ENCODE peak calls at places on chromosome 2, in four cellular contexts. One of them, this sample, is unnamed. For H3K36me3, the result is how much of the 10 kb centered on the place peaks cover.

GRCh38 chr2:42007596-42007995 is 40.2 kb upstream of the PKDCC start:
- DNase-seq in sigmoid colon: no peak
- DNase-seq in K562: no peak
- DNase-seq in CD4-positive, CD25-positive, alpha-beta regulatory T cell: no peak
- DNase-seq in this sample: no peak

GRCh38 chr2:225124311-225124832 is 82.1 kb upstream of the DOCK10 start:
- DNase-seq in sigmoid colon: no peak
- DNase-seq in K562: no peak
- DNase-seq in CD4-positive, CD25-positive, alpha-beta regulatory T cell: no peak
- DNase-seq in this sample: no peak

GRCh38 chr2:84297155-84297554 is 161.9 kb downstream of the SUCLG1 start:
- DNase-seq in K562: no peak
- DNase-seq in CD4-positive, CD25-positive, alpha-beta regulatory T cell: no peak
- DNase-seq in sigmoid colon: no peak
- DNase-seq in this sample: peak

GRCh38 chr2:76197842-76198448 is 487.2 kb upstream of the GCFC2 start:
- DNase-seq in sigmoid colon: peak
- DNase-seq in CD4-positive, CD25-positive, alpha-beta regulatory T cell: peak
- DNase-seq in K562: peak
- DNase-seq in this sample: no peak

GRCh38 chr2:108182489-108182888 is 57.3 kb upstream of the SULT1C3 start:
- DNase-seq in K562: peak
- DNase-seq in CD4-positive, CD25-positive, alpha-beta regulatory T cell: no peak
- DNase-seq in sigmoid colon: no peak
- DNase-seq in this sample: no peak

GRCh38 chr2:138329591-138329990 is 172.0 kb upstream of the SPOPL start:
- DNase-seq in sigmoid colon: no peak
- DNase-seq in K562: no peak
- DNase-seq in CD4-positive, CD25-positive, alpha-beta regulatory T cell: no peak
- DNase-seq in this sample: no peak

GRCh38 chr2:130152816-130153595 is 8.1 kb upstream of the CCDC74B start:
- DNase-seq in CD4-positive, CD25-positive, alpha-beta regulatory T cell: no peak
- DNase-seq in sigmoid colon: no peak
- DNase-seq in K562: no peak
- DNase-seq in this sample: peak

GRCh38 chr2:233033672-233034071 is 1.2 kb downstream of the NEU2 start:
- DNase-seq in CD4-positive, CD25-positive, alpha-beta regulatory T cell: no peak
- DNase-seq in K562: no peak
- DNase-seq in sigmoid colon: no peak
- DNase-seq in this sample: no peak

GRCh38 chr2:83972123-83972522 is 487.0 kb downstream of the SUCLG1 start:
- DNase-seq in K562: no peak
- DNase-seq in CD4-positive, CD25-positive, alpha-beta regulatory T cell: no peak
- DNase-seq in sigmoid colon: no peak
- DNase-seq in this sample: no peak

GRCh38 chr2:197675711-197676188 is 363 bp upstream of the RFTN2 start:
- DNase-seq in sigmoid colon: no peak
- DNase-seq in K562: no peak
- DNase-seq in CD4-positive, CD25-positive, alpha-beta regulatory T cell: no peak
- DNase-seq in this sample: no peak
- H3K27ac ChIP-seq in sigmoid colon: peak
- H3K27ac ChIP-seq in K562: no peak
- H3K27ac ChIP-seq in CD4-positive, CD25-positive, alpha-beta regulatory T cell: no peak
- H3K27ac ChIP-seq in this sample: no peak

GRCh38 chr2:53880756-53881155 is 21.0 kb upstream of the GPR75 start:
- DNase-seq in K562: no peak
- DNase-seq in CD4-positive, CD25-positive, alpha-beta regulatory T cell: no peak
- DNase-seq in sigmoid colon: no peak
- DNase-seq in this sample: no peak

GRCh38 chr2:53881360-53881759 is 21.6 kb upstream of the GPR75 start:
- DNase-seq in CD4-positive, CD25-positive, alpha-beta regulatory T cell: no peak
- DNase-seq in sigmoid colon: no peak
- DNase-seq in K562: no peak
- DNase-seq in this sample: no peak

GRCh38 chr2:53884883-53885282 is 25.1 kb upstream of the GPR75 start:
- DNase-seq in K562: no peak
- DNase-seq in CD4-positive, CD25-positive, alpha-beta regulatory T cell: no peak
- DNase-seq in sigmoid colon: no peak
- DNase-seq in this sample: no peak

GRCh38 chr2:53886406-53887280 is 26.9 kb upstream of the GPR75 start:
- DNase-seq in K562: no peak
- DNase-seq in CD4-positive, CD25-positive, alpha-beta regulatory T cell: no peak
- DNase-seq in sigmoid colon: no peak
- DNase-seq in this sample: no peak
- H3K36me3 ChIP-seq in K562: half or more
- H3K36me3 ChIP-seq in CD4-positive, CD25-positive, alpha-beta regulatory T cell: half or more
- H3K36me3 ChIP-seq in sigmoid colon: under half
- H3K36me3 ChIP-seq in this sample: half or more

GRCh38 chr2:181305151-181306123 is 151.7 kb upstream of the ITGA4 start:
- DNase-seq in CD4-positive, CD25-positive, alpha-beta regulatory T cell: no peak
- DNase-seq in K562: no peak
- DNase-seq in sigmoid colon: no peak
- DNase-seq in this sample: no peak
- H3K27ac ChIP-seq in CD4-positive, CD25-positive, alpha-beta regulatory T cell: peak
- H3K27ac ChIP-seq in K562: no peak
- H3K27ac ChIP-seq in sigmoid colon: no peak
- H3K27ac ChIP-seq in this sample: no peak

DNA sequence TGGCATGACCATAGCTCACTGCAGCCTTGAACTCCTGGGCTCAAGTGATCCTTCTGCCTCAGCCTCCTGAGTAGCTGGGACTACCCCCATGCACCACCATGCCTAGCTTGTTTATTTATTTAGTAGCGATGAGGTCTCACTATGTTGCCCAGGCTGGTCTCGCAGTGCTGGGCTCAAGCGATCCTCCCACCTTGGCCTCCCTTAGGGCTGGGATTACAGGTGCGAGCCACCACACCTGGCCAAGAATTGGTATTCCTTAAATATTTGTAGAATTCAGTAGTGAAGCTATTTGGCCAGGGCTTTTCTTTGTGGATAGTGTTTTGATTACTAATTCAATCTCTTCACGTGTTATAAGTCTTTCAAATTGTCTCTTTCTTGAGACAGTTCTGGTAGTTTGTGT is 56.0 kb downstream of the ODC1 start:
- DNase-seq in CD4-positive, CD25-positive, alpha-beta regulatory T cell: no peak
- DNase-seq in sigmoid colon: no peak
- DNase-seq in K562: no peak
- DNase-seq in this sample: no peak
- H3K36me3 ChIP-seq in CD4-positive, CD25-positive, alpha-beta regulatory T cell: under half
- H3K36me3 ChIP-seq in sigmoid colon: under half
- H3K36me3 ChIP-seq in K562: under half
- H3K36me3 ChIP-seq in this sample: under half

DNA sequence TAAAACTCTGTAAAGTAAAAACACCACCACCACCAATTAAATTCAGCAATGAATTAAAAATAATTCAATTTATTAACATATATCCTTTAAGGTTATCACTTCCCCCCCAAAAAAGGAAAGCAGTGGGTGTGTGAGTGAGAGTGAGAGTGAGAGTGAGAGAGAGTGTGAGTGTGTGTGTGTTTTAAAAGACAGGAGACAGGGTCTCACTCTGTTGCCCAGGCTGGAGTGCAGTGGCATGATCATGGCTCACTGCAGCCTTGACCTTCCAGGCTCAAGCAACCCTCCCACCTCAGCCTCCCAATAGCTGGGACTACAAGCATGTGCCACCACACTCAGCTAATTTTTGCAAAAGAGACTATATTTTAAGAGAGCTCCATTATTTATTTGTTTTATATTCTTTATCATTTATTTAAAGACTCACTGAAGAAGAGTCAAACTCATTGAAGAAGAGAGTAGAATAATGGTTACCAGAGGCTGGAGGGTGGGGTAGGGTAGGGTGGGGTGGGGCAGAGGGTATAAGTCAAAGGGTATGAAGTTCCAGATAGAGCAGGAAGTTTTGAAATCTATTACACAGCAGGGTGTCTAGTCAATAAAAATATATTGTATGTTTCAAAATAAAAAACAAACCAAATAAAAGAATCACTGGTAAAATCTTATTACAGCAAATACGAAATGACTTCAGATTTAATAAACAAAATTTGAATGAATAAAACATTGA is 121.6 kb downstream of the C2orf74 start:
- DNase-seq in K562: no peak
- DNase-seq in sigmoid colon: no peak
- DNase-seq in CD4-positive, CD25-positive, alpha-beta regulatory T cell: no peak
- DNase-seq in this sample: no peak
- H3K27ac ChIP-seq in K562: no peak
- H3K27ac ChIP-seq in sigmoid colon: no peak
- H3K27ac ChIP-seq in CD4-positive, CD25-positive, alpha-beta regulatory T cell: no peak
- H3K27ac ChIP-seq in this sample: no peak

This sample was measured in RWPE2.